ENCODE peak calls at places on chromosome 12, in five cellular contexts. B is astrocyte of the spinal cord, Q is cardiac fibroblast, S is HFFc6, Y is progenitor cell of endocrine pancreas. H is an unnamed sample.

GRCh38 chr12:124518051-124518932 is 49.1 kb downstream of the NCOR2 start:
- DNase-seq in B (peak), Q (peak), S (peak), Y (no peak), H (peak)

GRCh38 chr12:96872946-96873345 is 34.1 kb upstream of the NEDD1 start:
- DNase-seq in B (no peak), Q (no peak), S (peak), Y (no peak), H (no peak)

GRCh38 chr12:92827836-92828431 is 101.2 kb downstream of the EEA1 start:
- DNase-seq in B (peak), Q (peak), S (peak), Y (no peak), H (peak)

GRCh38 chr12:96416033-96416790 is 16.0 kb upstream of the CDK17 start:
- DNase-seq in B (peak), Q (peak), S (peak), Y (no peak), H (no peak)

GRCh38 chr12:124684496-124684895 is 117.1 kb upstream of the NCOR2 start:
- DNase-seq in B (no peak), Q (peak), S (no peak), Y (no peak), H (no peak)

GRCh38 chr12:12608557-12608957 is 3.1 kb upstream of the CREBL2 start:
- DNase-seq in B (peak), Q (no peak), S (no peak), Y (no peak), H (no peak)

GRCh38 chr12:39451977-39452376 is 9.1 kb upstream of the KIF21A start:
- DNase-seq in B (no peak), Q (no peak), S (no peak), Y (no peak), H (no peak)

GRCh38 chr12:124500232-124501079 is 67.0 kb downstream of the NCOR2 start:
- DNase-seq in B (peak), Q (peak), S (peak), Y (peak), H (peak)

GRCh38 chr12:31496257-31496656 is 94.7 kb downstream of the DENND5B start:
- DNase-seq in B (no peak), Q (no peak), S (no peak), Y (no peak), H (no peak)

GRCh38 chr12:5022465-5023061 is 21.1 kb upstream of the KCNA5 start:
- DNase-seq in B (peak), Q (peak), S (no peak), Y (peak), H (peak)

GRCh38 chr12:3076730-3077571 is at the start of gene TSPAN9:
- DNase-seq in B (peak), Q (peak), S (peak), Y (peak), H (peak)

GRCh38 chr12:25301798-25302197 is 51.1 kb upstream of the KRAS start:
- DNase-seq in B (no peak), Q (peak), S (no peak), Y (no peak), H (no peak)

GRCh38 chr12:100593490-100593889 is 20.0 kb downstream of the GAS2L3 start:
- DNase-seq in B (peak), Q (peak), S (no peak), Y (no peak), H (no peak)

GRCh38 chr12:112386726-112387125 is 4.5 kb upstream of the HECTD4 start:
- DNase-seq in B (no peak), Q (peak), S (no peak), Y (no peak), H (no peak)

GRCh38 chr12:14960548-14961465 is 594 bp downstream of the ARHGDIB start:
- DNase-seq in B (peak), Q (peak), S (no peak), Y (no peak), H (no peak)

GRCh38 chr12:2580821-2581220 is 213.9 kb upstream of the FKBP4 start:
- DNase-seq in B (peak), Q (no peak), S (no peak), Y (no peak), H (no peak)

GRCh38 chr12:30725739-30726138 is 29.0 kb downstream of the CAPRIN2 start:
- DNase-seq in B (peak), Q (peak), S (peak), Y (no peak), H (no peak)

GRCh38 chr12:41011939-41012338 is 176.2 kb upstream of the PDZRN4 start:
- DNase-seq in B (no peak), Q (no peak), S (no peak), Y (no peak), H (no peak)
- TF ChIP-seq CTCF in B (no peak), Q (no peak), S (no peak), Y (no peak), H (no peak)

GRCh38 chr12:89366676-89367364 is 14.5 kb upstream of the DUSP6 start:
- DNase-seq in B (no peak), Q (no peak), S (no peak), Y (no peak), H (no peak)

GRCh38 chr12:89364058-89364457 is 11.8 kb upstream of the DUSP6 start:
- DNase-seq in B (no peak), Q (no peak), S (no peak), Y (no peak), H (no peak)

GRCh38 chr12:89363582-89363981 is 11.3 kb upstream of the DUSP6 start:
- DNase-seq in B (no peak), Q (no peak), S (no peak), Y (no peak), H (no peak)

GRCh38 chr12:89363084-89363483 is 10.8 kb upstream of the DUSP6 start:
- DNase-seq in B (no peak), Q (no peak), S (no peak), Y (no peak), H (no peak)

DNA sequence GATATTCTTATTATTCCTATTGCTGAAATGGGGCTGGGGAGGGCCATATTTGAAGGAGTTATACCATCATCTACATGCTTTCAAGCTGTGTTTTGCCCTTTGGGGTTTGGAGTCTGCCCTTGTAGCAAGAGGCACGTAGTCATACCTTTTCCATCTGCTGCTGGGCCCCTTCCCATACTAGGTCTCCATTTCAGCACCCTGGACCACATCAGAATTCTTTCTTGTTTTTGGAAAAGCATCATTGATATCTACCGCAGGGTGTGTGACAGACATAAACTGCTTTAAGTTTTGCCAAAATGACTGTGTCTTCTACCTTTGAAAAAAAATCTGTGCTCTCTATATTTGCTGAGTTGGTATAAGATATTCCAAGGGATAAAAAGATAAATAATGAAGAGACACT is 12.3 kb upstream of the DUSP6 start:
- DNase-seq in B (no peak), Q (no peak), S (no peak), Y (no peak), H (no peak)
- TF ChIP-seq CTCF in B (no peak), Q (no peak), S (no peak), Y (no peak), H (no peak)

DNA sequence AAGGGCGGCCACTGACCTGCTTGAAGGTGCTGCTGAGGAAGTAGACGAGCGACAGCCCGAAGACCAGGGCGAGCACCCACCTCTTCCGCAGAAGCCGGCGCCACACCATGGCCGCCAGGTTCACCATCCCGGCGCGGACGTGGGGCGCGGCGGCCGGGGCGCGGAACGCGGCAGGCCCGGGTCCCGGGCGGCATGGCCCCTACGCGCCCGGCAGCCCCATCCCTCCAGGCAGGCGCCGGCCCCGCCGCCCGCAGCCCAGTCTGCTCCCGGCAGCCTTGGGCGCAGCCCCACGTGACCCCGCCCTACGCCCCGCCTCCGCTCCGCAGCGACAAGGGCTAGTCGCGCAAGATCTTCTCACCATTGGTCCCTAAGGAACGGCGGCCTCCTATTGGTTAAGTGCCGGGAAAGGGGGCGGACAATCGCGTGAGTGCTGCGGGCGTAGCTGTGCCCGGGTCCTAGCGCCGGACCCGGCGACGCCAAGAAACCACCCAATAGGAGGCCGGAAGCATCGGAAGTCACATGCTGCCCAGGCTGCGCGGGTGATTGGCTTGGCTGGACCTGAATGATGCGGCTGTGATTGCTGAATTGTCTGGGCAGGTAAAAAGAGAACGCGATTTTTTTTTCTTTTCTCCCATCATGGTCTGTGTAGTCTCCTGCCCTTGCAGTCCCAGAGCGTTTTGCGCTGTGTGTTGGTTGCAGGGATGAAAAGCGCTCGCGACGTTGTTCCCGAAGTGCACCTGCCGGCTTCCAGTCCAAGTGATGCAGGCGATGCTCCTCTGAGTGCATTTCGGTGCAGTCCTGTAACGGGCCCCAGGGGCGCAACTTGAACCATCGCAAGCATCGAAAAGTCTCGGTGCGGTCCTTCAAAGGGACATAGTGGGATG is at the start of the genes RNFT2 and SPRING1:
- DNase-seq in B (peak), Q (peak), S (peak), Y (peak), H (peak)
- TF ChIP-seq CTCF in B (no peak), Q (no peak), S (peak), Y (peak), H (peak)

DNA sequence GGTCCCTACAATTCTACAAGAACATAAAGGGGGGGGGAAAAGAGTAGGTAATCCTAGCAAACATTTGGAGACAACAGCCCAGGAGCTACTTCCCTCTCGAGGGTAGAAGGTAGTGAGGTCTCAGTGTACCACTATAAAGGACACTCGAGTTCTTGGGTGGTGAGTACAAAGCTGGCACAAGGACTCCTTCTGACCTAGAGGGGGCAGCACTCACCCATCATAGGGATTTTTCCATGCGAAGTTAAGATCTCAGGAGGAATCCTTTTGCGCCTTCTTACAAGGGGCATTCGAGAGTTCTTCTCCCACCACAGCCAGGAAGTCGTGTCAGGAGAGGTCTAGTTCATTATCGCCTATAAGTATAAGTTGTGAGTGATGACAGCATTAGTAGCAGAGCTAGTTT is 200.2 kb upstream of the RBM19 start:
- DNase-seq in B (peak), Q (peak), S (peak), Y (peak), H (peak)
- TF ChIP-seq CTCF in B (peak), Q (peak), S (peak), Y (peak), H (peak)

GRCh38 chr12:56375598-56376434 is 13.2 kb upstream of the APOF start:
- DNase-seq in B (no peak), Q (no peak), S (no peak), Y (no peak), H (no peak)

GRCh38 chr12:56374726-56375597 is 12.3 kb upstream of the APOF start:
- DNase-seq in B (no peak), Q (no peak), S (no peak), Y (no peak), H (no peak)

GRCh38 chr12:56373515-56373914 is 10.9 kb upstream of the APOF start:
- DNase-seq in B (no peak), Q (no peak), S (no peak), Y (no peak), H (no peak)

GRCh38 chr12:56377989-56378316 is 15.3 kb upstream of the APOF start:
- DNase-seq in B (no peak), Q (no peak), S (no peak), Y (no peak), H (no peak)

DNA sequence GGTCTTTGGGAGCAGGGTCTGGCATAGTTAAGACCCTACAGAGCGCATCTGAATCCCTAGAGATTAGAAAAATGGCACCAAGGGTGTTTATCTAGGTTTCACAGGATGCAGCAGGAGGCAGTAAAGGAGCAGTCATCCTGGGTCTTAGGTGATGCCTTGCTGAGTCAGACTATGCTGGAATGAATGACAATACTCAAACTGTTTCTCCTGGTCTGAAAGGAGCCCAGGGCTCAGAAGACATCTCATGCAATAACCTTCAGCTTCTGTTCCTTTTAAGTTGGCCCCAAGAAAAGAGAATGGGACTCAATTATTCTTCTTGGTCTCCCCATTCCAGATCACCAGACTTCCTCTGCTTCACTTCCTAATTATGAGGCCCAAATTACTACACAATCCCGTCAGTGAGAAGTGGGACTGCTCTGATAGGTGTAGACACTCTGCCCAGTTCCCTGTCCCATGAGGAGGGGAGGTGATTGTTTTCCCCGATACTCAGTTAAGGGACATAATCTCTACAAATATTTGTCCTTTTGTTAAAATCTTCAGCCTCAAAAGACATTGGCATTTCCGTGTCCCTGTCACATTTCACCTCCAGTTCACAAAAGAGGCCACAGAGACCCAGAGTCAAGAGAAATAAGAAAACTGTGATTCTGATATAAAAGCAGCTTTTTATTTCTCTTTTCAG is 14.8 kb upstream of the APOF start:
- DNase-seq in B (peak), Q (no peak), S (peak), Y (no peak), H (no peak)
- TF ChIP-seq CTCF in B (no peak), Q (peak), S (peak), Y (no peak), H (no peak)

H was measured in nephron progenitor cell.